ENCODE peak calls at places on chromosome X, in five cellular contexts. One of them, this sample, is unnamed.
A peak's percentile ranks its signal among the peaks of the same experiment; 100 is the strongest.

GRCh38 chrX:40508560-40508959 is 72.2 kb upstream of the ATP6AP2 start:
- DNase-seq in body of pancreas: no peak
- DNase-seq in heart right ventricle: no peak
- DNase-seq in AG09309: no peak
- DNase-seq in lower lobe of right lung: no peak
- DNase-seq in this sample: no peak

GRCh38 chrX:125203737-125204578 is 115.7 kb upstream of the TEX13C start:
- DNase-seq in lower lobe of right lung: peak; percentile 41
- DNase-seq in heart right ventricle: peak; percentile 4
- DNase-seq in body of pancreas: peak; percentile 13
- DNase-seq in AG09309: no peak
- DNase-seq in this sample: no peak

GRCh38 chrX:36867143-36867542 is 141.0 kb upstream of the FAM47C start:
- DNase-seq in body of pancreas: no peak
- DNase-seq in AG09309: no peak
- DNase-seq in lower lobe of right lung: no peak
- DNase-seq in heart right ventricle: no peak
- DNase-seq in this sample: no peak

GRCh38 chrX:108456971-108457477 is 17.4 kb downstream of the COL4A5 start:
- DNase-seq in lower lobe of right lung: no peak
- DNase-seq in body of pancreas: no peak
- DNase-seq in heart right ventricle: no peak
- DNase-seq in AG09309: no peak
- DNase-seq in this sample: no peak

GRCh38 chrX:24493740-24494543 is 28.9 kb downstream of the PDK3 start:
- DNase-seq in lower lobe of right lung: no peak
- DNase-seq in AG09309: no peak
- DNase-seq in heart right ventricle: no peak
- DNase-seq in body of pancreas: no peak
- DNase-seq in this sample: no peak

GRCh38 chrX:40845331-40845911 is 110.1 kb upstream of the MED14 start:
- DNase-seq in lower lobe of right lung: no peak
- DNase-seq in body of pancreas: no peak
- DNase-seq in heart right ventricle: peak; percentile 29
- DNase-seq in AG09309: peak; percentile 75
- DNase-seq in this sample: no peak

GRCh38 chrX:2707334-2707760 is 16.3 kb downstream of the CD99 start:
- DNase-seq in body of pancreas: peak; percentile 21
- DNase-seq in AG09309: no peak
- DNase-seq in lower lobe of right lung: no peak
- DNase-seq in heart right ventricle: peak; percentile 55
- DNase-seq in this sample: no peak

GRCh38 chrX:53186363-53186762 is 38.6 kb downstream of the KDM5C start:
- DNase-seq in lower lobe of right lung: no peak
- DNase-seq in AG09309: no peak
- DNase-seq in body of pancreas: no peak
- DNase-seq in heart right ventricle: no peak
- DNase-seq in this sample: no peak

GRCh38 chrX:11757397-11757728 is 674 bp upstream of the MSL3 start:
- DNase-seq in lower lobe of right lung: no peak
- DNase-seq in AG09309: no peak
- DNase-seq in heart right ventricle: no peak
- DNase-seq in body of pancreas: no peak
- DNase-seq in this sample: no peak

GRCh38 chrX:94216738-94217137 is 542.7 kb downstream of the FAM133A start:
- DNase-seq in body of pancreas: no peak
- DNase-seq in lower lobe of right lung: no peak
- DNase-seq in AG09309: no peak
- DNase-seq in heart right ventricle: no peak
- DNase-seq in this sample: no peak

GRCh38 chrX:153906126-153906917 is 1.8 kb downstream of the AVPR2 start:
- DNase-seq in lower lobe of right lung: no peak
- DNase-seq in heart right ventricle: no peak
- DNase-seq in body of pancreas: no peak
- DNase-seq in AG09309: no peak
- DNase-seq in this sample: no peak

GRCh38 chrX:154358829-154359228 is 15.6 kb downstream of the FLNA start:
- DNase-seq in body of pancreas: no peak
- DNase-seq in heart right ventricle: no peak
- DNase-seq in lower lobe of right lung: no peak
- DNase-seq in AG09309: no peak
- DNase-seq in this sample: no peak

GRCh38 chrX:53723381-53723780 is 36.9 kb upstream of the HUWE1 start:
- DNase-seq in AG09309: no peak
- DNase-seq in lower lobe of right lung: no peak
- DNase-seq in body of pancreas: no peak
- DNase-seq in heart right ventricle: no peak
- DNase-seq in this sample: no peak

GRCh38 chrX:101602077-101602476 is 15.7 kb downstream of the ARMCX6 start:
- DNase-seq in lower lobe of right lung: no peak
- DNase-seq in body of pancreas: no peak
- DNase-seq in heart right ventricle: no peak
- DNase-seq in AG09309: peak; percentile 34
- DNase-seq in this sample: no peak

GRCh38 chrX:40201486-40201885 is 103.7 kb upstream of the BCOR start:
- DNase-seq in lower lobe of right lung: no peak
- DNase-seq in heart right ventricle: no peak
- DNase-seq in AG09309: no peak
- DNase-seq in body of pancreas: no peak
- DNase-seq in this sample: no peak

GRCh38 chrX:66634272-66634671 is 4.6 kb downstream of the EDA2R start:
- DNase-seq in lower lobe of right lung: no peak
- DNase-seq in heart right ventricle: no peak
- DNase-seq in body of pancreas: no peak
- DNase-seq in AG09309: no peak
- DNase-seq in this sample: no peak

GRCh38 chrX:24282381-24283121 is 31.3 kb downstream of the SUPT20HL2 start:
- DNase-seq in body of pancreas: peak; percentile 17
- DNase-seq in heart right ventricle: no peak
- DNase-seq in AG09309: no peak
- DNase-seq in lower lobe of right lung: no peak
- DNase-seq in this sample: no peak

GRCh38 chrX:48854898-48855297 is 19.5 kb upstream of the PCSK1N start:
- DNase-seq in AG09309: no peak
- DNase-seq in body of pancreas: no peak
- DNase-seq in lower lobe of right lung: no peak
- DNase-seq in heart right ventricle: no peak
- DNase-seq in this sample: no peak

GRCh38 chrX:39492495-39493162 is 605.1 kb downstream of the BCOR start:
- DNase-seq in lower lobe of right lung: no peak
- DNase-seq in heart right ventricle: no peak
- DNase-seq in AG09309: no peak
- DNase-seq in body of pancreas: no peak
- DNase-seq in this sample: no peak

GRCh38 chrX:125646195-125646594 is 326.5 kb downstream of the TEX13C start:
- DNase-seq in heart right ventricle: no peak
- DNase-seq in lower lobe of right lung: no peak
- DNase-seq in AG09309: no peak
- DNase-seq in body of pancreas: no peak
- DNase-seq in this sample: no peak

GRCh38 chrX:55908685-55909212 is 191.2 kb downstream of the RRAGB start:
- DNase-seq in heart right ventricle: peak; percentile 3
- DNase-seq in lower lobe of right lung: no peak
- DNase-seq in AG09309: no peak
- DNase-seq in body of pancreas: no peak
- DNase-seq in this sample: no peak

GRCh38 chrX:123764967-123765871 is 32.4 kb upstream of the THOC2 start:
- DNase-seq in AG09309: no peak
- DNase-seq in lower lobe of right lung: peak; percentile 87
- DNase-seq in body of pancreas: peak; percentile 76
- DNase-seq in heart right ventricle: peak; percentile 87
- DNase-seq in this sample: peak; percentile 89

GRCh38 chrX:149383852-149384251 is 121.3 kb downstream of the IDS start:
- DNase-seq in heart right ventricle: no peak
- DNase-seq in body of pancreas: no peak
- DNase-seq in AG09309: no peak
- DNase-seq in lower lobe of right lung: no peak
- DNase-seq in this sample: no peak

GRCh38 chrX:148700021-148700420 is 199.6 kb downstream of the AFF2 start:
- DNase-seq in body of pancreas: no peak
- DNase-seq in AG09309: no peak
- DNase-seq in lower lobe of right lung: no peak
- DNase-seq in heart right ventricle: no peak
- DNase-seq in this sample: no peak

GRCh38 chrX:49103637-49104036 is 19.9 kb downstream of the GPKOW start:
- DNase-seq in lower lobe of right lung: no peak
- DNase-seq in body of pancreas: no peak
- DNase-seq in AG09309: no peak
- DNase-seq in heart right ventricle: no peak
- DNase-seq in this sample: no peak

GRCh38 chrX:72084114-72084513 is 47.6 kb downstream of the RTL5 start:
- DNase-seq in heart right ventricle: no peak
- DNase-seq in lower lobe of right lung: no peak
- DNase-seq in AG09309: no peak
- DNase-seq in body of pancreas: no peak
- DNase-seq in this sample: no peak

GRCh38 chrX:56800801-56801200 is 71.8 kb downstream of the NBDY start:
- DNase-seq in AG09309: no peak
- DNase-seq in body of pancreas: no peak
- DNase-seq in lower lobe of right lung: no peak
- DNase-seq in heart right ventricle: no peak
- DNase-seq in this sample: peak; percentile 29

GRCh38 chrX:22533898-22534297 is 261.2 kb downstream of the CBLL2 start:
- DNase-seq in heart right ventricle: no peak
- DNase-seq in AG09309: no peak
- DNase-seq in body of pancreas: no peak
- DNase-seq in lower lobe of right lung: no peak
- DNase-seq in this sample: no peak

GRCh38 chrX:55127692-55128091 is 38.9 kb downstream of the PAGE2 start:
- DNase-seq in AG09309: no peak
- DNase-seq in lower lobe of right lung: no peak
- DNase-seq in heart right ventricle: no peak
- DNase-seq in body of pancreas: no peak
- DNase-seq in this sample: no peak

GRCh38 chrX:123450217-123450616 is 266.1 kb downstream of the GRIA3 start:
- DNase-seq in body of pancreas: no peak
- DNase-seq in heart right ventricle: no peak
- DNase-seq in AG09309: no peak
- DNase-seq in lower lobe of right lung: no peak
- DNase-seq in this sample: no peak

GRCh38 chrX:42220083-42220482 is 296.7 kb upstream of the CASK start:
- DNase-seq in AG09309: no peak
- DNase-seq in heart right ventricle: no peak
- DNase-seq in body of pancreas: no peak
- DNase-seq in lower lobe of right lung: no peak
- DNase-seq in this sample: no peak

DNA sequence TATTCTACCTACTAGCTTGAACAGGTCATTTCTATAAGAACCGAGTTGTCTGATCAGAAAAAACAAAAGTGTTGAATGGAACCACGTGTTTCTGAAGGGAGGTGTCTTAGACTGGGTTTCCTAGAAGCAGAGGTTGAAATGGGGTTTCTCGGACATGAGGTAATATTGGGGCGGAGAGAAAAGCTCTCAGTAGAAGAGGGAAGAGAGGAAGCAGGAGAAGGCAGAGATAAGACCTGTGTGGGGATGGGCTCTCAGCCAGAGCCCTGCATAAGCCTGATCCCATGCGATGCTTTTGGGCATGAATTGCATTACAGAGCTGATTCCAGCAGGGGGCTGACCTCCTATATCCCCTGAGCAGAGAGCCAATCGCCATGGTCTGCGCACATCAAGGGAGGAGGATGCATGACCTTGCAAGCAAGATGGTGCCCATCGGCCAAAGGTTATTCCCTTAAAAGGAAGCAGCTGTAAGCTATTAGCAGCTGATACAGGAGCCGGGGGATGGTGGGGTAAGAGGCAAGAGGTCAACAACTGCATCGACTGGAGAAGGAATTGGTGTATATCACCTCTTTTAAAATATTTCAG is 7.7 kb downstream of the ANOS1 start:
- DNase-seq in body of pancreas: no peak
- DNase-seq in lower lobe of right lung: no peak
- DNase-seq in AG09309: no peak
- DNase-seq in heart right ventricle: no peak
- DNase-seq in this sample: no peak
- TF ChIP-seq CTCF in body of pancreas: no peak
- TF ChIP-seq CTCF in lower lobe of right lung: no peak
- TF ChIP-seq CTCF in AG09309: peak; percentile 7
- TF ChIP-seq CTCF in heart right ventricle: no peak
- TF ChIP-seq CTCF in this sample: no peak

DNA sequence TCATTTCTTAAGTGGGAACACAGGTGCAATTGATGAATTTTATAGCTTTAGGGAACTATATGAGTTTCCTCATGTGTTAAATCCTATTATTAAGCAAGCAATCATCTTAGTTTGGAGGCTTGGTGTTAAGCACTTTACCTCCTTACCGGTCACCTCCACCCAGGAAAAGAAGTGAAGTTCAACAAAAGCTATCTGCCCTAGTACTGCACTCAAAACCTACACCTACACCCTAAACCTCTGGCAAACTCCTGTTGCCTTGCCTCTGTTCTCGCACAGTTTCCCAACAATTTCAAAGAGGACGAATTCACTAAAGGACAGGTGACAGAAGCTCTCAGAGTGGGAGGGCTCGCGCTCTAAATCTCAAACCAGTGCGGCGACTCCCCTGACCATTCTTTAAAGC is 85.7 kb upstream of the TENT5D start:
- DNase-seq in body of pancreas: no peak
- DNase-seq in AG09309: no peak
- DNase-seq in lower lobe of right lung: no peak
- DNase-seq in heart right ventricle: no peak
- DNase-seq in this sample: no peak
- H3K4me3 ChIP-seq in body of pancreas: no peak overlapping the region
- H3K4me3 ChIP-seq in AG09309: no peak overlapping the region
- H3K4me3 ChIP-seq in lower lobe of right lung: peak overlapping the region; percentile 34
- H3K4me3 ChIP-seq in heart right ventricle: peak overlapping the region; percentile 7
- H3K4me3 ChIP-seq in this sample: peak overlapping the region; percentile 55

DNA sequence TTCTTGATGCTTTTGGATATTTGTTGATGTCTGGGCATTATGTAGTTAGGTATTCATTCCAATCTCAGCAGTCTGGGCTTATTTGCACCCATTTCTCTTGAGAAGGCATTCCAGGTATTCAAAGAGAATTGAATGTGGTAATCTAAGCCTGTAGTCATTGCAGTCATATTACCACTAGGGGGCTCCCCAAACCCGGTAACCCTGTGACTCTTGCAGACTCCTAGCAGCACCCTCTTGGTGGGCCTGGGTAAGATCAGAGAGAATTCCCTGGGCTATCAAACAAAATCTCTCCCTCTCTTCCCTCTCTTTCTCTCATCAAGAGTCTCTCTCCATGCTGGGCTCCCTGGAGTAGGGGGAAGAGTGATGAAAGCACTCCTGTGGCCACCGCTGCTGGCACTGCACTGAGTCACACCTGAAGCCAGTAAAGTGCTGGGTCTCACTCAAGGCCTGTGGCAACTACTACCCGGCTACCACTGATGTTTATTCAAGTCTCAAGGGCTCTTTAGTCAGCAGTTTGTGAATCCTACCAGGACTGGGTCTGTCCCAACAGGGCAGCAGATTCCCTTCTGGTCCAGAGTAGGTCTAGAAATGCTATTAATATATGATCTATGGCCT is 187.7 kb upstream of the NUDT10 start:
- DNase-seq in body of pancreas: peak; percentile 28
- DNase-seq in AG09309: no peak
- DNase-seq in lower lobe of right lung: no peak
- DNase-seq in heart right ventricle: no peak
- DNase-seq in this sample: no peak
- TF ChIP-seq CTCF in body of pancreas: peak; percentile 31
- TF ChIP-seq CTCF in AG09309: peak; percentile 69
- TF ChIP-seq CTCF in lower lobe of right lung: peak; percentile 56
- TF ChIP-seq CTCF in heart right ventricle: peak; percentile 7
- TF ChIP-seq CTCF in this sample: peak; percentile 33

GRCh38 chrX:133417364-133417763 is 2.1 kb upstream of the GPC4 start:
- DNase-seq in heart right ventricle: no peak
- DNase-seq in lower lobe of right lung: no peak
- DNase-seq in body of pancreas: no peak
- DNase-seq in AG09309: no peak
- DNase-seq in this sample: no peak
- H3K4me3 ChIP-seq in heart right ventricle: no peak overlapping the region
- H3K4me3 ChIP-seq in lower lobe of right lung: no peak overlapping the region
- H3K4me3 ChIP-seq in body of pancreas: no peak overlapping the region
- H3K4me3 ChIP-seq in AG09309: no peak overlapping the region
- H3K4me3 ChIP-seq in this sample: no peak overlapping the region

This sample was measured in coronary artery.